ENCODE peak calls at places on chromosomes 5 and 9, in ten cellular contexts. X is CD8-positive, alpha-beta T cell; H is GM10248; Z is pancreas; E is gastrocnemius medialis; A is body of pancreas; G is nephron progenitor cell; D is left lung; N is brain microvascular endothelial cell; M is lung. C is an unnamed sample.
A peak's percentile ranks its signal among the peaks of the same experiment; 100 is the strongest.

GRCh38 chr5:176739461-176740051 is 70.8 kb upstream of the UNC5A start:
- DNase-seq in Z (no peak), M (no peak), D (no peak), X (no peak), A (no peak), G (no peak), H (no peak), E (no peak), N (no peak), C (no peak)

GRCh38 chr9:134946663-134947062 is 29.0 kb upstream of the FCN1 start:
- DNase-seq in D (no peak), A (no peak), G (no peak), M (no peak), E (no peak), N (no peak), Z (no peak), H (no peak), X (no peak), C (no peak)

GRCh38 chr5:34708777-34709176 is 52.6 kb downstream of the RAI14 start:
- DNase-seq in E (no peak), M (no peak), H (no peak), D (no peak), A (no peak), X (no peak), N (no peak), Z (no peak), G (no peak), C (no peak)

GRCh38 chr9:75892168-75892901 is 1.9 kb downstream of the PCSK5 start:
- DNase-seq in G (peak; percentile 74), A (peak; percentile 20), D (peak; percentile 78), M (peak; percentile 30), H (no peak), E (no peak), Z (peak; percentile 14), X (peak; percentile 8), N (no peak), C (peak; percentile 60)

GRCh38 chr9:80691229-80691628 is 998.1 kb downstream of the TLE1 start:
- DNase-seq in M (no peak), G (no peak), Z (no peak), D (no peak), A (no peak), N (no peak), E (no peak), H (no peak), X (no peak), C (no peak)

GRCh38 chr9:136671646-136672430 is 9.1 kb downstream of the EGFL7 start:
- DNase-seq in D (no peak), N (no peak), Z (no peak), H (peak; percentile 81), M (no peak), G (peak; percentile 83), X (peak; percentile 58), A (peak; percentile 45), E (no peak), C (no peak)

GRCh38 chr9:38035873-38036272 is 33.2 kb downstream of the SHB start:
- DNase-seq in N (peak; percentile 87), G (no peak), M (no peak), Z (no peak), X (no peak), H (no peak), D (peak; percentile 17), E (no peak), A (no peak), C (no peak)

GRCh38 chr9:10804486-10804885 is 191.7 kb upstream of the PTPRD start:
- DNase-seq in D (no peak), Z (no peak), H (no peak), A (no peak), M (no peak), X (no peak), G (no peak), N (no peak), E (no peak), C (no peak)

GRCh38 chr9:33227013-33227398 is 13.0 kb upstream of the SPINK4 start:
- DNase-seq in X (no peak), D (peak; percentile 91), H (peak; percentile 36), M (no peak), Z (no peak), E (no peak), N (no peak), G (no peak), A (peak; percentile 64), C (no peak)

GRCh38 chr9:130352081-130352480 is 86.5 kb downstream of the HMCN2 start:
- DNase-seq in H (no peak), A (no peak), N (no peak), D (no peak), E (no peak), X (no peak), M (no peak), G (no peak), Z (no peak), C (no peak)

GRCh38 chr9:137673871-137674270 is 55.1 kb downstream of the EHMT1 start:
- DNase-seq in X (no peak), H (no peak), D (no peak), G (no peak), A (no peak), M (no peak), Z (no peak), N (no peak), E (no peak), C (no peak)

GRCh38 chr9:100011062-100011681 is 87.6 kb downstream of the ERP44 start:
- DNase-seq in N (peak; percentile 24), X (peak; percentile 50), M (no peak), Z (peak; percentile 10), H (peak; percentile 49), A (peak; percentile 52), E (no peak), D (no peak), G (peak; percentile 39), C (no peak)
- TF ChIP-seq CTCF in N (peak; percentile 55), X (peak; percentile 82), M (peak; percentile 50), Z (peak; percentile 48), H (peak; percentile 47), A (peak; percentile 65), E (peak; percentile 30), D (peak; percentile 58), G (peak; percentile 78), C (peak; percentile 60)

GRCh38 chr9:91302831-91303230 is 58.9 kb downstream of the AUH start:
- DNase-seq in G (no peak), E (no peak), M (no peak), N (peak; percentile 43), H (no peak), X (no peak), A (peak; percentile 36), D (no peak), Z (no peak), C (no peak)

GRCh38 chr9:91301161-91301560 is 60.6 kb downstream of the AUH start:
- DNase-seq in N (no peak), E (no peak), D (no peak), H (no peak), M (no peak), A (peak; percentile 48), X (no peak), G (no peak), Z (peak; percentile 29), C (no peak)

GRCh38 chr9:91306261-91306660 is 55.5 kb downstream of the AUH start:
- DNase-seq in X (no peak), D (no peak), E (no peak), H (no peak), G (no peak), N (no peak), M (no peak), A (no peak), Z (no peak), C (no peak)

GRCh38 chr9:91305596-91305995 is 56.1 kb downstream of the AUH start:
- DNase-seq in G (no peak), A (no peak), N (no peak), M (no peak), Z (no peak), H (no peak), X (no peak), D (no peak), E (no peak), C (no peak)

DNA sequence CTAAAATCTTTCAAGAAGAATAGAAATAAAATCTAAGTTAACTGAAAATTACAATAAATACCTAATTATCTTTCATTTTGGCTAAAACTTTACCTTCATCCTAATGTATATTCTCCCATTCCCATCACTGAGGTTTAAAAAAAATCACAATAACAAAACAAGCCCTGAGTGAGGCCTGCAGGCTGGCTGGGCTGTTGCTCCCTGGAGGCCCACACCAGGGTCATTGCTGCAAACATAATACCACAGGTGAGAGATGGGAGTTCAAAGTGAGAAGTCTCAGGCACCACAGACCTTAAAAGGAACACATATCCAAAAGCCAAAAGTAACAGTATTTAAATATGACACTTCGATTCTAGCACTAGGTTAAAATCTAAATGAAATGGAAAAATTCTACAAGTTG is 58.0 kb downstream of the AUH start:
- DNase-seq in N (no peak), X (no peak), A (no peak), M (no peak), H (no peak), Z (no peak), D (no peak), G (no peak), E (no peak), C (no peak)
- TF ChIP-seq CTCF in N (no peak), X (no peak), A (no peak), M (no peak), H (no peak), Z (no peak), D (no peak), G (no peak), E (no peak), C (no peak)

GRCh38 chr5:13783731-13784130 is 160.8 kb downstream of the DNAH5 start:
- DNase-seq in M (no peak), Z (no peak), X (no peak), A (no peak), D (no peak), H (no peak), E (no peak), G (no peak), N (no peak), C (no peak)

GRCh38 chr5:13780081-13780480 is 164.4 kb downstream of the DNAH5 start:
- DNase-seq in X (no peak), M (no peak), Z (no peak), N (no peak), G (no peak), E (no peak), A (no peak), H (no peak), D (no peak), C (no peak)

GRCh38 chr5:13786016-13786415 is 158.5 kb downstream of the DNAH5 start:
- DNase-seq in M (no peak), N (no peak), E (no peak), A (no peak), G (no peak), H (no peak), X (no peak), Z (no peak), D (no peak), C (no peak)
- TF ChIP-seq CTCF in M (no peak), N (no peak), E (no peak), A (no peak), G (no peak), H (no peak), X (no peak), Z (no peak), D (no peak), C (no peak)

GRCh38 chr5:143952809-143953208 is 140.8 kb downstream of the HMHB1 start:
- DNase-seq in A (no peak), Z (no peak), N (no peak), D (no peak), M (no peak), G (no peak), X (no peak), E (no peak), H (no peak), C (no peak)

GRCh38 chr5:143955140-143955539 is 143.2 kb downstream of the HMHB1 start:
- DNase-seq in E (no peak), D (no peak), H (no peak), M (no peak), Z (no peak), N (peak; percentile 50), G (no peak), X (no peak), A (peak; percentile 7), C (no peak)

GRCh38 chr5:143957455-143957854 is 145.5 kb downstream of the HMHB1 start:
- DNase-seq in D (no peak), H (no peak), E (no peak), X (no peak), A (no peak), Z (no peak), N (no peak), M (no peak), G (no peak), C (no peak)
- TF ChIP-seq CTCF in D (no peak), H (peak; percentile 10), E (no peak), X (no peak), A (no peak), Z (no peak), N (peak; percentile 62), M (no peak), G (peak; percentile 32), C (peak; percentile 36)

C was measured in mesothelial cell of epicardium.